ENCODE peak calls at places on chromosomes 4 and X, in four cellular contexts. One of them, this sample, is unnamed.

GRCh38 chr4:2867758-2868491 is 24.3 kb downstream of the ADD1 start:
- DNase-seq in pancreas: peak; percentile 26
- DNase-seq in left lung: no peak
- DNase-seq in Karpas-422: no peak
- DNase-seq in this sample: no peak

GRCh38 chr4:152220201-152220666 is 315.7 kb downstream of the FBXW7 start:
- DNase-seq in pancreas: no peak
- DNase-seq in left lung: no peak
- DNase-seq in Karpas-422: no peak
- DNase-seq in this sample: no peak

GRCh38 chrX:95290455-95290854 is 1394.2 kb upstream of the DIAPH2 start:
- DNase-seq in pancreas: no peak
- DNase-seq in left lung: no peak
- DNase-seq in Karpas-422: no peak
- DNase-seq in this sample: no peak

GRCh38 chr4:163681208-163681821 is 186.8 kb downstream of the TMA16 start:
- DNase-seq in pancreas: peak; percentile 11
- DNase-seq in left lung: no peak
- DNase-seq in Karpas-422: peak; percentile 95
- DNase-seq in this sample: no peak

GRCh38 chrX:54641530-54641929 is 111.5 kb downstream of the GNL3L start:
- DNase-seq in pancreas: no peak
- DNase-seq in left lung: no peak
- DNase-seq in Karpas-422: no peak
- DNase-seq in this sample: no peak

GRCh38 chrX:70168238-70169188 is 8.8 kb upstream of the DGAT2L6 start:
- DNase-seq in pancreas: no peak
- DNase-seq in left lung: no peak
- DNase-seq in Karpas-422: no peak
- DNase-seq in this sample: peak; percentile 21

GRCh38 chr4:40020221-40020620 is 36.4 kb upstream of the N4BP2 start:
- DNase-seq in pancreas: no peak
- DNase-seq in left lung: no peak
- DNase-seq in Karpas-422: no peak
- DNase-seq in this sample: no peak

GRCh38 chrX:53422091-53422914 is at the start of the genes RIBC1 and SMC1A:
- DNase-seq in pancreas: peak; percentile 99
- DNase-seq in left lung: peak; percentile 96
- DNase-seq in Karpas-422: peak; percentile 97
- DNase-seq in this sample: peak; percentile 94

GRCh38 chr4:86970447-86971354 is 35.9 kb downstream of the AFF1 start:
- DNase-seq in pancreas: no peak
- DNase-seq in left lung: no peak
- DNase-seq in Karpas-422: no peak
- DNase-seq in this sample: no peak

GRCh38 chrX:119343856-119344255 is 55.3 kb upstream of the SLC25A43 start:
- DNase-seq in pancreas: no peak
- DNase-seq in left lung: no peak
- DNase-seq in Karpas-422: no peak
- DNase-seq in this sample: no peak

GRCh38 chrX:48695524-48695875 is 1.0 kb upstream of the SUV39H1 start:
- DNase-seq in pancreas: no peak
- DNase-seq in left lung: no peak
- DNase-seq in Karpas-422: no peak
- DNase-seq in this sample: no peak

GRCh38 chr4:8152865-8153257 is 5.8 kb downstream of the ABLIM2 start:
- DNase-seq in pancreas: no peak
- DNase-seq in left lung: peak; percentile 24
- DNase-seq in Karpas-422: no peak
- DNase-seq in this sample: no peak

GRCh38 chr4:47686294-47686872 is 151.5 kb downstream of the CORIN start:
- DNase-seq in pancreas: peak; percentile 59
- DNase-seq in left lung: peak; percentile 67
- DNase-seq in Karpas-422: peak; percentile 84
- DNase-seq in this sample: peak; percentile 26

GRCh38 chr4:171118091-171118490 is 695.1 kb upstream of the GALNTL6 start:
- DNase-seq in pancreas: no peak
- DNase-seq in left lung: no peak
- DNase-seq in Karpas-422: no peak
- DNase-seq in this sample: no peak
- H3K27ac ChIP-seq in pancreas: no peak overlapping the region
- H3K27ac ChIP-seq in left lung: no peak overlapping the region
- H3K27ac ChIP-seq in Karpas-422: no peak overlapping the region
- H3K27ac ChIP-seq in this sample: no peak overlapping the region

GRCh38 chr4:16896871-16897270 is 1.6 kb downstream of the LDB2 start:
- DNase-seq in pancreas: no peak
- DNase-seq in left lung: no peak
- DNase-seq in Karpas-422: no peak
- DNase-seq in this sample: no peak
- H3K27ac ChIP-seq in pancreas: peak overlapping the region; percentile 44
- H3K27ac ChIP-seq in left lung: peak overlapping the region; percentile 65
- H3K27ac ChIP-seq in Karpas-422: no peak overlapping the region
- H3K27ac ChIP-seq in this sample: peak overlapping the region; percentile 44

GRCh38 chrX:47500541-47500940 is 17.5 kb upstream of the ZNF41 start:
- DNase-seq in pancreas: no peak
- DNase-seq in left lung: no peak
- DNase-seq in Karpas-422: no peak
- DNase-seq in this sample: no peak
- H3K27ac ChIP-seq in pancreas: no peak overlapping the region
- H3K27ac ChIP-seq in left lung: no peak overlapping the region
- H3K27ac ChIP-seq in Karpas-422: no peak overlapping the region
- H3K27ac ChIP-seq in this sample: no peak overlapping the region

DNA sequence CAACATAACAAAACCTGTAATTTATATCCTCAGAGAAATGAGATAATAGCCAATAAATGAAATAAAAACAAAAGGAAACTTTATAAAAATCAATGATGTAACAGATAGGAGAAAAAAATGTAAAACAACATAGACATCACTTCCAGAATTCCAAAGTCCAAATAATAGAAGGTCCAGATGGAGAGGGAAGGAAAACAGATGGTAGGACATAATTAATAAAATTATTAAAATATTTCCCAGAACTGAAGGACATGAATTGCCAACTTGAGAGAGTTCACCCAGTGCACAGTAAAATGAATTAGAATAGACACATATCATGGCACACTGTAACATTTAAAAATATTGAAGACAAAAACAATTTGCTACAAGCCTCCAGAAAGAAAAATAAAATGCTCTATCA is 226.6 kb downstream of the FSTL5 start:
- DNase-seq in pancreas: no peak
- DNase-seq in left lung: no peak
- DNase-seq in Karpas-422: no peak
- DNase-seq in this sample: no peak
- H3K27ac ChIP-seq in pancreas: no peak overlapping the region
- H3K27ac ChIP-seq in left lung: no peak overlapping the region
- H3K27ac ChIP-seq in Karpas-422: no peak overlapping the region
- H3K27ac ChIP-seq in this sample: no peak overlapping the region

GRCh38 chrX:154408659-154409221 is 314 bp downstream of the DNASE1L1 start:
- DNase-seq in pancreas: no peak
- DNase-seq in left lung: no peak
- DNase-seq in Karpas-422: no peak
- DNase-seq in this sample: no peak
- H3K27ac ChIP-seq in pancreas: no peak overlapping the region
- H3K27ac ChIP-seq in left lung: peak overlapping the region; percentile 41
- H3K27ac ChIP-seq in Karpas-422: no peak overlapping the region
- H3K27ac ChIP-seq in this sample: peak overlapping the region; percentile 72

GRCh38 chr4:143355540-143356217 is 19.0 kb downstream of the GAB1 start:
- DNase-seq in pancreas: no peak
- DNase-seq in left lung: no peak
- DNase-seq in Karpas-422: no peak
- DNase-seq in this sample: no peak

GRCh38 chr4:143352052-143352451 is 15.4 kb downstream of the GAB1 start:
- DNase-seq in pancreas: no peak
- DNase-seq in left lung: no peak
- DNase-seq in Karpas-422: no peak
- DNase-seq in this sample: no peak

GRCh38 chr4:143352720-143353119 is 16.0 kb downstream of the GAB1 start:
- DNase-seq in pancreas: no peak
- DNase-seq in left lung: no peak
- DNase-seq in Karpas-422: no peak
- DNase-seq in this sample: no peak

GRCh38 chr4:143354990-143355389 is 18.3 kb downstream of the GAB1 start:
- DNase-seq in pancreas: no peak
- DNase-seq in left lung: no peak
- DNase-seq in Karpas-422: no peak
- DNase-seq in this sample: no peak

GRCh38 chr4:143353797-143354196 is 17.1 kb downstream of the GAB1 start:
- DNase-seq in pancreas: no peak
- DNase-seq in left lung: no peak
- DNase-seq in Karpas-422: no peak
- DNase-seq in this sample: no peak
- H3K27ac ChIP-seq in pancreas: no peak overlapping the region
- H3K27ac ChIP-seq in left lung: no peak overlapping the region
- H3K27ac ChIP-seq in Karpas-422: no peak overlapping the region
- H3K27ac ChIP-seq in this sample: peak overlapping the region; percentile 70

This sample was measured in tibial artery.